ENCODE peak calls at places on chromosome 12, in ten cellular contexts. A is C1 segment of cervical spinal cord; F is MM.1S; L is left ventricle myocardium superior; U is activated T-cell treated with anti-CD3 and anti-CD28 coated beads, Interleukin-2, amount 50 U/mL, for 4 hours; W is fibroblast of the aortic adventitia; J is globus pallidus; E is heart right ventricle; Y is endothelial cell of umbilical vein; V is RPMI8226. D is an unnamed sample.

GRCh38 chr12:11228268-11228879 is 41.1 kb downstream of the PRB3 start:
- DNase-seq in J (peak; percentile 5), U (no peak), L (no peak), F (peak; percentile 31), A (no peak), E (no peak), Y (peak; percentile 73), V (peak; percentile 42), W (peak; percentile 59), D (no peak)

GRCh38 chr12:69497308-69498026 is 27.3 kb downstream of the FRS2 start:
- DNase-seq in W (peak; percentile 63), F (peak; percentile 34), J (no peak), E (no peak), V (peak; percentile 22), A (no peak), L (no peak), Y (no peak), U (no peak), D (no peak)

GRCh38 chr12:188910-189621 is 24.9 kb downstream of the SLC6A12 start:
- DNase-seq in Y (peak; percentile 36), V (peak; percentile 66), U (no peak), A (peak; percentile 63), E (peak; percentile 40), L (peak; percentile 80), J (peak; percentile 70), W (peak; percentile 42), F (peak; percentile 64), D (no peak)

GRCh38 chr12:132161046-132161781 is 17.0 kb downstream of the NOC4L start:
- DNase-seq in E (no peak), A (no peak), U (no peak), J (no peak), V (no peak), Y (no peak), L (no peak), W (peak; percentile 18), F (no peak), D (no peak)

GRCh38 chr12:43501705-43502104 is 50.3 kb downstream of the ADAMTS20 start:
- DNase-seq in V (no peak), Y (peak; percentile 12), W (peak; percentile 53), F (peak; percentile 16), J (no peak), A (no peak), E (no peak), L (no peak), U (no peak), D (peak; percentile 24)

GRCh38 chr12:107288414-107289125 is 195.2 kb upstream of the CRY1 start:
- DNase-seq in E (no peak), V (no peak), L (no peak), F (no peak), U (no peak), W (no peak), Y (no peak), A (no peak), J (no peak), D (no peak)

GRCh38 chr12:119742700-119743099 is 74.8 kb downstream of the PRKAB1 start:
- DNase-seq in W (no peak), J (peak; percentile 67), E (no peak), F (no peak), U (no peak), L (no peak), A (no peak), V (no peak), Y (no peak), D (no peak)

GRCh38 chr12:1812650-1813302 is 7.6 kb upstream of the LRTM2 start:
- DNase-seq in A (no peak), V (peak; percentile 18), F (peak; percentile 50), L (peak; percentile 55), J (peak; percentile 42), U (no peak), E (peak; percentile 28), W (peak; percentile 32), Y (peak; percentile 33), D (no peak)

GRCh38 chr12:67430708-67431335 is 161.7 kb downstream of the CAND1 start:
- DNase-seq in A (no peak), L (peak; percentile 79), F (no peak), E (peak; percentile 77), W (peak; percentile 88), U (no peak), J (peak; percentile 47), Y (no peak), V (no peak), D (no peak)

GRCh38 chr12:108349245-108349644 is 10.1 kb upstream of the CMKLR1 start:
- DNase-seq in L (no peak), F (no peak), E (no peak), A (no peak), J (no peak), W (no peak), Y (no peak), U (no peak), V (no peak), D (no peak)

GRCh38 chr12:67472551-67472950 is 176.0 kb upstream of the DYRK2 start:
- DNase-seq in U (no peak), J (peak; percentile 47), E (peak; percentile 65), W (peak; percentile 56), L (no peak), V (no peak), A (peak; percentile 7), F (no peak), Y (no peak), D (no peak)

GRCh38 chr12:88559772-88560171 is 20.5 kb downstream of the KITLG start:
- DNase-seq in Y (peak; percentile 63), F (no peak), U (no peak), V (no peak), J (no peak), W (peak; percentile 34), A (no peak), L (no peak), E (no peak), D (no peak)

GRCh38 chr12:98646165-98646764 is 1.2 kb downstream of the APAF1 start:
- DNase-seq in J (peak; percentile 17), V (no peak), A (no peak), U (no peak), Y (peak; percentile 49), W (peak; percentile 28), L (no peak), F (no peak), E (no peak), D (no peak)

GRCh38 chr12:4857472-4858291 is 52.0 kb upstream of the KCNA1 start:
- DNase-seq in W (peak; percentile 71), E (peak; percentile 67), F (peak; percentile 80), J (peak; percentile 75), L (peak; percentile 72), V (peak; percentile 89), Y (peak; percentile 63), U (peak; percentile 61), A (peak; percentile 87), D (no peak)

GRCh38 chr12:64826234-64826633 is 1.8 kb downstream of the TBC1D30 start:
- DNase-seq in V (peak; percentile 19), W (peak; percentile 53), U (no peak), A (peak; percentile 35), J (no peak), Y (peak; percentile 71), L (peak; percentile 66), F (no peak), E (peak; percentile 53), D (peak; percentile 16)

GRCh38 chr12:50050410-50051280 is 6.8 kb upstream of the ASIC1 start:
- DNase-seq in F (no peak), Y (no peak), U (no peak), W (peak; percentile 87), E (peak; percentile 41), A (no peak), J (no peak), L (peak; percentile 78), V (no peak), D (no peak)

GRCh38 chr12:121145221-121145620 is 12.5 kb downstream of the P2RX7 start:
- DNase-seq in L (no peak), F (no peak), U (peak; percentile 8), W (no peak), E (no peak), Y (peak; percentile 34), J (no peak), V (no peak), A (no peak), D (no peak)